ENCODE peak calls at places on chromosomes 4 and X, in ten cellular contexts. Z is left lung, S is cardiac muscle cell, N is H9, W is ascending aorta, K is endothelial cell, I is keratinocyte, T is lung, C is heart right ventricle, J is H1. U is an unnamed sample.

GRCh38 chr4:185997287-185997686 is 71.7 kb upstream of the TLR3 start:
- DNase-seq in Z (no peak), S (no peak), N (no peak), W (no peak), K (no peak), I (no peak), T (no peak), C (peak), J (peak), U (no peak)

GRCh38 chr4:121253961-121254360 is 89.8 kb upstream of the TNIP3 start:
- DNase-seq in Z (no peak), S (no peak), N (no peak), W (no peak), K (no peak), I (no peak), T (no peak), C (no peak), J (no peak), U (no peak)

GRCh38 chrX:48045410-48046311 is 25.8 kb downstream of the ZNF630 start:
- DNase-seq in Z (no peak), S (no peak), N (no peak), W (no peak), K (no peak), I (peak), T (peak), C (peak), J (no peak), U (no peak)

GRCh38 chr4:80049402-80049801 is 23.6 kb downstream of the ANTXR2 start:
- DNase-seq in Z (no peak), S (no peak), N (no peak), W (no peak), K (no peak), I (no peak), T (no peak), C (no peak), J (no peak), U (no peak)

GRCh38 chrX:132664273-132664672 is 175.4 kb upstream of the MBNL3 start:
- DNase-seq in Z (no peak), S (no peak), N (no peak), W (no peak), K (no peak), I (no peak), T (no peak), C (no peak), J (no peak), U (no peak)

GRCh38 chrX:107442914-107443527 is 6.4 kb upstream of the FRMPD3 start:
- DNase-seq in Z (no peak), S (no peak), N (no peak), W (no peak), K (no peak), I (no peak), T (no peak), C (no peak), J (no peak), U (no peak)

GRCh38 chr4:140150886-140151699 is 2.9 kb downstream of the MAML3 start:
- DNase-seq in Z (peak), S (peak), N (peak), W (peak), K (peak), I (no peak), T (peak), C (peak), J (peak), U (peak)

GRCh38 chr4:53847935-53848334 is 216.5 kb downstream of the CHIC2 start:
- DNase-seq in Z (no peak), S (no peak), N (no peak), W (no peak), K (no peak), I (no peak), T (no peak), C (no peak), J (no peak), U (no peak)

GRCh38 chr4:25440478-25441030 is 63.5 kb downstream of the ANAPC4 start:
- DNase-seq in Z (no peak), S (peak), N (no peak), W (peak), K (no peak), I (no peak), T (peak), C (peak), J (peak), U (no peak)

GRCh38 chr4:80071643-80072606 is 1.1 kb downstream of the ANTXR2 start:
- DNase-seq in Z (peak), S (peak), N (peak), W (peak), K (peak), I (no peak), T (peak), C (peak), J (peak), U (peak)

GRCh38 chr4:109969909-109970308 is 57.2 kb downstream of the EGF start:
- DNase-seq in Z (no peak), S (no peak), N (no peak), W (no peak), K (peak), I (no peak), T (no peak), C (no peak), J (no peak), U (no peak)

GRCh38 chr4:145815027-145815612 is 123.5 kb downstream of the ZNF827 start:
- DNase-seq in Z (no peak), S (no peak), N (no peak), W (no peak), K (no peak), I (no peak), T (no peak), C (no peak), J (no peak), U (no peak)

DNA sequence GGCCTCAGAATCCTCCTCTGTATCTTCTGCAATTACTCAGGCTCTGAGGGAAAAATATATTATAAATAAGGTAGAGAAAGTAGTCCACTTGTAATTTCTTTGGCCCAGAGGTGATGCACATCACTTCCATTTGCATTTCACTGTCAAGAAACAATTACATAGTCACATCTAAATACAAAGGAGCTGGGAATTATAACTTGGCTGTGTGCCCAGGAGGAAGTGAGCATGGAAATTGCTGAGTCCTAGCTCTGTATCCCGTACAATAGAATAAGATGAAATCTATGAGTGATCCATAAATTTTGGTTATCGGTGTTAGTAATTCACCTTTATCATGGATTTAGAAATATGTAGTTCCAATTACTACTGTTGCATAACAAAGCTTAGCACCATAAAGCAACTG is 241.5 kb upstream of the GALNT7 start:
- DNase-seq in Z (no peak), S (no peak), N (no peak), W (no peak), K (no peak), I (no peak), T (no peak), C (no peak), J (no peak), U (no peak)
- TF ChIP-seq CTCF in Z (no peak), S (no peak), N (no peak), W (no peak), K (no peak), I (no peak), T (no peak), C (no peak), J (no peak), U (no peak)

DNA sequence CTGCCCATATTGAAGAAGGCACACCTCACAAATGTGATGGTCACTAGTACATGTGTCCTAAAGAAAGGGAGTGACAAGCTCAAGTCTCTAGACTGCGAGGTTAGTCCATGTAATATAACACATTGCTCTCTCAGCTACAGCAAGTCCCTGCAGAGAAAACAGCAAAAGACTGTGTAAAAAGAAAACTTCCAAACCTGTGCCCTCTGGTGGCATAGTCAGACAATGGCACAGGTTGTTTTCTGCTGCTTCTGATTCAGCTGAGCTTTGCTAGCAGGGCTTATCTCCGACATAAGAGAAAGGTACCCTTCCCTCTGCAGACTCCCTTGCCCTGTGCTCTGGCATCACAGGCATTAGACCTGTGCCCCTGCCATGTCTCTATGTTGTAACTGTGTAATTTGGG is 1.4 kb upstream of the SERPINA7 start:
- DNase-seq in Z (no peak), S (peak), N (no peak), W (no peak), K (no peak), I (no peak), T (no peak), C (no peak), J (peak), U (no peak)
- TF ChIP-seq CTCF in Z (peak), S (peak), N (peak), W (peak), K (no peak), I (peak), T (no peak), C (peak), J (peak), U (peak)

GRCh38 chr4:134650461-134650860 is 448.9 kb upstream of the PABPC4L start:
- DNase-seq in Z (no peak), S (no peak), N (no peak), W (no peak), K (no peak), I (no peak), T (no peak), C (no peak), J (no peak), U (no peak)
- TF ChIP-seq CTCF in Z (no peak), S (no peak), N (peak), W (no peak), K (peak), I (no peak), T (no peak), C (no peak), J (peak), U (peak)

GRCh38 chr4:63563288-63564014 is 845.8 kb downstream of the TECRL start:
- DNase-seq in Z (no peak), S (peak), N (peak), W (no peak), K (no peak), I (no peak), T (no peak), C (no peak), J (no peak), U (no peak)

GRCh38 chr4:63566658-63567057 is 842.6 kb downstream of the TECRL start:
- DNase-seq in Z (no peak), S (no peak), N (no peak), W (no peak), K (no peak), I (no peak), T (no peak), C (no peak), J (no peak), U (no peak)
- TF ChIP-seq CTCF in Z (no peak), S (no peak), N (peak), W (no peak), K (no peak), I (no peak), T (no peak), C (no peak), J (peak), U (no peak)

GRCh38 chrX:68652327-68652930 is 5.0 kb downstream of the STARD8 start:
- DNase-seq in Z (no peak), S (no peak), N (no peak), W (no peak), K (no peak), I (no peak), T (no peak), C (peak), J (no peak), U (no peak)

GRCh38 chrX:68648960-68649359 is 1.5 kb downstream of the STARD8 start:
- DNase-seq in Z (no peak), S (peak), N (peak), W (no peak), K (no peak), I (no peak), T (no peak), C (no peak), J (no peak), U (no peak)

GRCh38 chrX:68650491-68650890 is 3.0 kb downstream of the STARD8 start:
- DNase-seq in Z (no peak), S (no peak), N (no peak), W (no peak), K (no peak), I (no peak), T (no peak), C (no peak), J (no peak), U (no peak)

GRCh38 chrX:68646421-68646820 is 1.0 kb upstream of the STARD8 start:
- DNase-seq in Z (no peak), S (no peak), N (no peak), W (no peak), K (no peak), I (no peak), T (no peak), C (peak), J (no peak), U (no peak)

DNA sequence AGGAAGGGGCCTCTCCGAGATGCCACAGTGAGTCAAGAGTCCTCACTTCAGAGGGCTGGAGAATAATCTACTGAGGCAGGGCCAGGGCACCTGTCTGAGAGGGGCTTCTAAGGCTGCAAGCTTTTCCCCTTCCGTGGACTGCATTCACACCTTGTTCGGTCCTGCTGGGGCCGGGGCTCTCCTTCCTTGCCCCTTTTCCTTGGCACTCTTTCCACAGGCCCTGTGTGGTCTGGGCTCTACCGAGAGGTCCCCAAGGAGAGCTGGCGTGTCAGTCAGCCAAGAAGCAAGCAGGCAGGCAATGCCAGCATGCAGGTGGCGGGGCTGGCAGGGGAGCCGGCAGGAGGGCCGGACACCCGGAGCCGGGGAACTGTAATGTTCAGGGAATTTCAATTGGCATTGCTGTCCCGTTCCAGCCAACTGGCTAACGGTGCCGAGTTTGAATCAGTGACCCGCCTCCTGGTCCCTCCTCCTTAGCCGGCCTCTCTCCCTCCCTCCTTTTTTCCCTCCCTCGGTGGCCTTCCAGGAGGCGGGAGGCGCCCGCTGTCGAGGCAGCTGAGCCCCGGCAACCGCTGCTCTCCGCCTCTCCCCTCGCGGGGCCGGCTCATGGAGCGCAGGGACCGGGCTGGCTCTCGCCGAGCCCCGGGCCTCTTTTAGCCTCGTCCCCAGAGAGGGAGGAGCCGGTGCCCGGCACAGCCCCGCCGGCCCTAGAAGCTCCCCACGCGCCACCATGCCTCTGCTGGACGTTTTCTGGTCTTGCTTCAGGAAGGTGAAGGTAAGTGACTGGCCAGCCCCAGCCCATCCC is at the start of gene STARD8:
- DNase-seq in Z (peak), S (peak), N (peak), W (peak), K (peak), I (no peak), T (no peak), C (peak), J (peak), U (no peak)
- TF ChIP-seq CTCF in Z (no peak), S (no peak), N (peak), W (no peak), K (no peak), I (no peak), T (no peak), C (no peak), J (peak), U (no peak)

GRCh38 chrX:17830211-17830610 is 30.9 kb downstream of the RAI2 start:
- DNase-seq in Z (no peak), S (no peak), N (no peak), W (no peak), K (no peak), I (no peak), T (no peak), C (no peak), J (no peak), U (no peak)

GRCh38 chrX:17833954-17834353 is 27.1 kb downstream of the RAI2 start:
- DNase-seq in Z (no peak), S (no peak), N (no peak), W (no peak), K (no peak), I (no peak), T (no peak), C (no peak), J (no peak), U (no peak)

GRCh38 chrX:17828156-17828555 is 32.9 kb downstream of the RAI2 start:
- DNase-seq in Z (no peak), S (no peak), N (no peak), W (no peak), K (no peak), I (no peak), T (no peak), C (no peak), J (no peak), U (no peak)

GRCh38 chrX:17829526-17829925 is 31.6 kb downstream of the RAI2 start:
- DNase-seq in Z (no peak), S (no peak), N (no peak), W (no peak), K (no peak), I (no peak), T (no peak), C (no peak), J (no peak), U (no peak)

GRCh38 chrX:17831255-17831654 is 29.8 kb downstream of the RAI2 start:
- DNase-seq in Z (no peak), S (no peak), N (no peak), W (no peak), K (no peak), I (no peak), T (no peak), C (no peak), J (no peak), U (no peak)
- TF ChIP-seq CTCF in Z (no peak), S (no peak), N (no peak), W (no peak), K (no peak), I (no peak), T (no peak), C (no peak), J (no peak), U (no peak)

GRCh38 chr4:142248946-142249345 is 597.2 kb downstream of the INPP4B start:
- DNase-seq in Z (no peak), S (no peak), N (no peak), W (no peak), K (no peak), I (no peak), T (no peak), C (no peak), J (no peak), U (no peak)
- TF ChIP-seq CTCF in Z (no peak), S (no peak), N (no peak), W (no peak), K (no peak), I (no peak), T (no peak), C (no peak), J (no peak), U (no peak)

U was measured in GM13977.